ENCODE peak calls at places on chromosomes 11 and 22, in six cellular contexts. P, R, N, W, D and B are unnamed samples.

GRCh38 chr22:47333625-47334024 is 571.2 kb downstream of the TBC1D22A start:
- DNase-seq in P (peak), R (peak), N (peak), W (no peak), D (no peak), B (peak)

GRCh38 chr11:4134844-4135243 is 40.2 kb downstream of the RRM1 start:
- DNase-seq in P (no peak), R (peak), N (no peak), W (no peak), D (no peak), B (peak)

GRCh38 chr11:124859171-124859570 is 6.1 kb upstream of the ROBO3 start:
- DNase-seq in P (no peak), R (no peak), N (no peak), W (no peak), D (no peak), B (no peak)

GRCh38 chr11:45184640-45185039 is 38.2 kb downstream of the PRDM11 start:
- DNase-seq in P (peak), R (no peak), N (no peak), W (no peak), D (no peak), B (no peak)

GRCh38 chr11:64760759-64761417 is 1.1 kb upstream of the PYGM start:
- DNase-seq in P (no peak), R (no peak), N (no peak), W (no peak), D (no peak), B (no peak)

GRCh38 chr11:46363455-46363920 is 16.2 kb downstream of the DGKZ start:
- DNase-seq in P (no peak), R (no peak), N (no peak), W (no peak), D (no peak), B (peak)

GRCh38 chr11:9861860-9862725 is 198.2 kb downstream of the SWAP70 start:
- DNase-seq in P (no peak), R (peak), N (peak), W (no peak), D (no peak), B (peak)

GRCh38 chr22:30643055-30643875 is 7.7 kb downstream of the SLC35E4 start:
- DNase-seq in P (no peak), R (no peak), N (no peak), W (no peak), D (no peak), B (no peak)